ENCODE peak calls at places on chromosomes 7 and 10, in four cellular contexts. B is WTC11, H is A549, I is HepG2. J is an unnamed sample.

GRCh38 chr10:75071164-75071489 is 40.3 kb upstream of the SAMD8 start:
- DNase-seq in B (no peak), I (no peak), H (no peak), J (no peak)

GRCh38 chr10:103498936-103499638 is 5.6 kb downstream of the NEURL1 start:
- DNase-seq in B (no peak), I (no peak), H (no peak), J (no peak)

GRCh38 chr7:13105209-13105608 is 417.8 kb downstream of the ARL4A start:
- DNase-seq in H (no peak), I (no peak), B (no peak), J (no peak)

GRCh38 chr7:83413425-83413824 is 235.5 kb downstream of the SEMA3E start:
- DNase-seq in H (no peak), I (no peak), B (no peak), J (no peak)

GRCh38 chr7:36266683-36267082 is 113.6 kb downstream of the EEPD1 start:
- DNase-seq in H (no peak), I (peak), B (no peak), J (no peak)

GRCh38 chr7:140889645-140890044 is 35.1 kb downstream of the BRAF start:
- DNase-seq in H (no peak), I (no peak), B (no peak), J (no peak)

GRCh38 chr7:70695804-70696104 is 436.2 kb upstream of the GALNT17 start:
- DNase-seq in H (no peak), I (no peak), B (no peak), J (no peak)

GRCh38 chr7:47536705-47537611 is 45.0 kb downstream of the TNS3 start:
- DNase-seq in B (peak), I (no peak), H (no peak), J (no peak)

GRCh38 chr7:82406937-82407336 is 36.6 kb downstream of the CACNA2D1 start:
- DNase-seq in I (no peak), H (no peak), B (no peak), J (no peak)

GRCh38 chr7:133434246-133434865 is 181.5 kb downstream of the EXOC4 start:
- DNase-seq in I (peak), H (peak), B (no peak), J (peak)

GRCh38 chr10:132182591-132182990 is 4.2 kb upstream of the DPYSL4 start:
- DNase-seq in B (no peak), H (no peak), I (no peak), J (no peak)

GRCh38 chr10:70565556-70566514 is 36.7 kb downstream of the PRF1 start:
- DNase-seq in B (no peak), I (no peak), H (no peak), J (no peak)

GRCh38 chr7:147014596-147014995 is 898.0 kb downstream of the CNTNAP2 start:
- DNase-seq in I (no peak), B (no peak), H (no peak), J (no peak)

GRCh38 chr7:77293046-77293445 is 93.4 kb upstream of the FGL2 start:
- DNase-seq in H (no peak), I (no peak), B (no peak), J (no peak)

GRCh38 chr7:96135241-96135640 is 186.7 kb downstream of the SLC25A13 start:
- DNase-seq in H (no peak), I (no peak), B (no peak), J (no peak)

GRCh38 chr7:125136755-125137547 is 207.3 kb upstream of the POT1 start:
- DNase-seq in B (no peak), I (no peak), H (no peak), J (no peak)
- TF ChIP-seq NR3C1 in B (no peak), I (no peak), H (no peak), J (no peak)

DNA sequence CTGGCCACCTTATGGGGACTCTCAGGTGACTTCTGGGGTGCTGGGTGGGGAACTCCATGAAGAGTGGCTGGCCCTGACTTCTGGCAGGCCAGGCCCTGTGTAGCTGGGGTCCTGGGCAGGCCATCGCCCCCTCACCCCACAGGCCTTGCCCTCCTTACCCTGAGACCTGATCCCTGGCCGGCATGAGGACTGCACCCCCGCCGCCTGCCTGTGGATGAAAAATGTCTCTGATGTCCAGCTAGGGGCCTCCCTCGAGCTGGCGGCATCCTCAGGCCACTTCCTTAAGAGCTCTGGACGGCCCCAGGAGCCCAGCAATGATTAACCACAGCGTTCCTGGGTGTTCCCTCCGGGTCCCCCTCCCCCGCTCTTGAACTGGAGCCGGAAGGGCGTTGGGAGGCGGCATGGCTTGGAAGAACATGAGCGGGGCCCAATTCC is 31.8 kb upstream of the SHH start:
- DNase-seq in I (peak), B (no peak), H (peak), J (no peak)
- TF ChIP-seq NR3C1 in I (no peak), B (no peak), H (no peak), J (no peak)

GRCh38 chr10:31319602-31320178 is 674 bp downstream of the ZEB1 start:
- DNase-seq in B (no peak), I (no peak), H (no peak), J (no peak)

GRCh38 chr10:31320179-31320597 is 1.2 kb downstream of the ZEB1 start:
- DNase-seq in H (peak), B (peak), I (no peak), J (peak)

GRCh38 chr10:31320598-31321211 is 1.7 kb downstream of the ZEB1 start:
- DNase-seq in H (peak), I (peak), B (peak), J (peak)

GRCh38 chr10:31322647-31323046 is 3.6 kb downstream of the ZEB1 start:
- DNase-seq in I (no peak), B (no peak), H (no peak), J (no peak)

DNA sequence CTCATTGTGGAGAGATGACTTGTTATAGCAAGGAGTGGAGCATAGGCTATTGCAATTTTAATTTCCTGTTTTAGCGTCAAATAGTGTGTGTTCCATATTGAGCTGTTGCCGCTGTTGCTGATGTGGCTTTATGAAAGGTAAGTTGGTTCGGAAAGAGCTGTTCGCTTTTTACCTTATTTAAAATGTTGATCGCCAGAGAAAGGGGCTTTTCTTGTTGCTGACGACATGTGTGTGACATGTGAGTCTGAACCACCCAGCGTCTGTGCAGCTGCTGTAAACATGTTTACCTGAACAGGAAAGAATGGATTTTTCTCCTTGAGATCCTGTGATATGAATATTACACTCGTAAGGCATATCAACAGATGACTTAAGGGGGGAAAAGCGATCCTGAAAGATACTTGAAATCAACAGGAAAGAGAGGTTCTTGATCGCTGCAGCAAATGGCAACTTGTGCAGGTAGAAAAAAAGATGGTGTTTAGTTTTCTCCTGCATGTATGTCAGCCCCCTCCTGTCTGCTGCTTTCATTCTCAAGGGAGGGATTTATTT is 2.5 kb downstream of the ZEB1 start:
- DNase-seq in H (no peak), I (no peak), B (no peak), J (no peak)
- TF ChIP-seq NR3C1 in H (no peak), I (no peak), B (no peak), J (no peak)

GRCh38 chr10:71877818-71878217 is 26.8 kb upstream of the PSAP start:
- DNase-seq in I (no peak), H (no peak), B (no peak), J (no peak)
- TF ChIP-seq NR3C1 in I (no peak), H (no peak), B (no peak), J (no peak)